ENCODE peak calls at places on chromosomes 3 and 15, in eight cellular contexts. O, R, N, M, G, V, E and S are unnamed samples.

GRCh38 chr3:183629546-183630301 is 5.7 kb upstream of the KLHL24 start:
- DNase-seq in G (no peak), O (no peak), R (no peak), E (no peak), M (no peak), V (no peak), N (peak), S (peak)

GRCh38 chr15:42016971-42017370 is 3.9 kb downstream of the PLA2G4E start:
- DNase-seq in M (no peak), E (no peak), O (no peak), N (no peak), G (no peak), R (no peak), V (no peak), S (no peak)

GRCh38 chr3:54870423-54870822 is 57.4 kb downstream of the LRTM1 start:
- DNase-seq in O (no peak), E (peak), N (no peak), V (no peak), R (no peak), M (peak), G (peak), S (peak)

GRCh38 chr15:99556010-99556409 is 9.8 kb upstream of the MEF2A start:
- DNase-seq in O (no peak), R (no peak), G (no peak), N (no peak), M (no peak), E (no peak), V (no peak), S (no peak)

GRCh38 chr3:126525091-126525852 is 1.3 kb downstream of the CHST13 start:
- DNase-seq in G (no peak), V (no peak), R (no peak), N (no peak), E (no peak), M (no peak), O (no peak), S (no peak)

GRCh38 chr3:98556164-98557130 is 24.7 kb downstream of the GPR15 start:
- DNase-seq in G (no peak), N (no peak), O (no peak), R (peak), E (no peak), V (peak), M (no peak), S (no peak)

GRCh38 chr15:83278191-83278590 is 6.3 kb downstream of the BNC1 start:
- DNase-seq in E (peak), V (no peak), M (no peak), O (no peak), G (no peak), R (no peak), N (no peak), S (no peak)

GRCh38 chr15:98003528-98003927 is 43.0 kb downstream of the ARRDC4 start:
- DNase-seq in V (no peak), G (no peak), R (no peak), N (no peak), O (no peak), E (peak), M (no peak), S (no peak)

GRCh38 chr15:34014556-34014955 is 24.4 kb downstream of the AVEN start:
- DNase-seq in V (no peak), R (no peak), N (no peak), E (no peak), M (no peak), O (no peak), G (no peak), S (no peak)

GRCh38 chr15:73888224-73889041 is 15.1 kb downstream of the TBC1D21 start:
- DNase-seq in N (no peak), R (no peak), O (no peak), E (no peak), G (no peak), M (no peak), V (no peak), S (no peak)

GRCh38 chr3:122484985-122485384 is 29.8 kb downstream of the KPNA1 start:
- DNase-seq in V (no peak), E (peak), M (no peak), G (no peak), R (no peak), N (no peak), O (no peak), S (no peak)

GRCh38 chr3:43015572-43016512 is 36.7 kb downstream of the GASK1A start:
- DNase-seq in O (no peak), V (no peak), N (no peak), M (no peak), R (no peak), E (no peak), G (no peak), S (no peak)

GRCh38 chr3:45026038-45026437 is at the start of gene CLEC3B:
- DNase-seq in G (peak), R (no peak), O (no peak), M (peak), V (peak), N (no peak), E (no peak), S (no peak)

GRCh38 chr15:47756872-47757271 is 39.6 kb downstream of the SEMA6D start:
- DNase-seq in G (peak), O (no peak), E (peak), M (peak), N (no peak), V (no peak), R (no peak), S (peak)

GRCh38 chr3:67648701-67649100 is 5.7 kb downstream of the SUCLG2 start:
- DNase-seq in E (no peak), G (no peak), O (no peak), N (no peak), R (no peak), M (peak), V (no peak), S (no peak)

GRCh38 chr3:102866845-102867244 is 432.0 kb downstream of the ZPLD1 start:
- DNase-seq in O (no peak), R (no peak), E (no peak), V (no peak), M (no peak), N (no peak), G (no peak), S (no peak)